ENCODE peak calls at places on chromosomes 7 and 10, in nine cellular contexts. One of them, this sample, is unnamed.

GRCh38 chr10:110387983-110388681 is 83.4 kb upstream of the SMNDC1 start:
- DNase-seq in WTC11: no peak
- DNase-seq in activated T-cell treated with anti-CD3 and anti-CD28 coated beads, Interleukin-2, amount 50 U/mL, for 4 hours: peak
- DNase-seq in T-helper 17 cell: no peak
- DNase-seq in kidney tubule cell: no peak
- DNase-seq in transverse colon: no peak
- DNase-seq in activated CD4-positive, CD25-positive, alpha-beta regulatory T cell: peak
- DNase-seq in uterus: no peak
- DNase-seq in aorta: peak
- DNase-seq in this sample: no peak

GRCh38 chr7:87451187-87451586 is 24.3 kb downstream of the ABCB4 start:
- DNase-seq in transverse colon: no peak
- DNase-seq in WTC11: no peak
- DNase-seq in activated CD4-positive, CD25-positive, alpha-beta regulatory T cell: no peak
- DNase-seq in kidney tubule cell: peak
- DNase-seq in aorta: no peak
- DNase-seq in uterus: no peak
- DNase-seq in T-helper 17 cell: no peak
- DNase-seq in activated T-cell treated with anti-CD3 and anti-CD28 coated beads, Interleukin-2, amount 50 U/mL, for 4 hours: no peak
- DNase-seq in this sample: no peak

GRCh38 chr7:102875700-102876192 is 37.1 kb upstream of the LRRC17 start:
- DNase-seq in uterus: no peak
- DNase-seq in kidney tubule cell: peak
- DNase-seq in T-helper 17 cell: no peak
- DNase-seq in aorta: no peak
- DNase-seq in activated T-cell treated with anti-CD3 and anti-CD28 coated beads, Interleukin-2, amount 50 U/mL, for 4 hours: no peak
- DNase-seq in WTC11: no peak
- DNase-seq in activated CD4-positive, CD25-positive, alpha-beta regulatory T cell: peak
- DNase-seq in transverse colon: no peak
- DNase-seq in this sample: peak

GRCh38 chr7:91800389-91800788 is 80.1 kb downstream of the MTERF1 start:
- DNase-seq in kidney tubule cell: no peak
- DNase-seq in activated T-cell treated with anti-CD3 and anti-CD28 coated beads, Interleukin-2, amount 50 U/mL, for 4 hours: no peak
- DNase-seq in aorta: no peak
- DNase-seq in WTC11: peak
- DNase-seq in activated CD4-positive, CD25-positive, alpha-beta regulatory T cell: no peak
- DNase-seq in uterus: no peak
- DNase-seq in T-helper 17 cell: no peak
- DNase-seq in transverse colon: no peak
- DNase-seq in this sample: no peak

GRCh38 chr7:33300131-33300530 is 170.8 kb downstream of the BBS9 start:
- DNase-seq in aorta: no peak
- DNase-seq in transverse colon: no peak
- DNase-seq in activated T-cell treated with anti-CD3 and anti-CD28 coated beads, Interleukin-2, amount 50 U/mL, for 4 hours: no peak
- DNase-seq in uterus: no peak
- DNase-seq in WTC11: no peak
- DNase-seq in activated CD4-positive, CD25-positive, alpha-beta regulatory T cell: no peak
- DNase-seq in T-helper 17 cell: no peak
- DNase-seq in kidney tubule cell: no peak
- DNase-seq in this sample: no peak

GRCh38 chr10:86291616-86292340 is 74.8 kb downstream of the GRID1 start:
- DNase-seq in kidney tubule cell: no peak
- DNase-seq in WTC11: peak
- DNase-seq in T-helper 17 cell: no peak
- DNase-seq in aorta: no peak
- DNase-seq in uterus: no peak
- DNase-seq in activated T-cell treated with anti-CD3 and anti-CD28 coated beads, Interleukin-2, amount 50 U/mL, for 4 hours: no peak
- DNase-seq in activated CD4-positive, CD25-positive, alpha-beta regulatory T cell: no peak
- DNase-seq in transverse colon: no peak
- DNase-seq in this sample: no peak

GRCh38 chr10:100788027-100788900 is 42.9 kb downstream of the PAX2 start:
- DNase-seq in T-helper 17 cell: no peak
- DNase-seq in WTC11: peak
- DNase-seq in kidney tubule cell: no peak
- DNase-seq in uterus: no peak
- DNase-seq in aorta: no peak
- DNase-seq in activated T-cell treated with anti-CD3 and anti-CD28 coated beads, Interleukin-2, amount 50 U/mL, for 4 hours: no peak
- DNase-seq in transverse colon: no peak
- DNase-seq in activated CD4-positive, CD25-positive, alpha-beta regulatory T cell: no peak
- DNase-seq in this sample: no peak

GRCh38 chr10:68665841-68666240 is 55.2 kb upstream of the CCAR1 start:
- DNase-seq in uterus: no peak
- DNase-seq in activated CD4-positive, CD25-positive, alpha-beta regulatory T cell: no peak
- DNase-seq in WTC11: no peak
- DNase-seq in T-helper 17 cell: no peak
- DNase-seq in kidney tubule cell: peak
- DNase-seq in activated T-cell treated with anti-CD3 and anti-CD28 coated beads, Interleukin-2, amount 50 U/mL, for 4 hours: no peak
- DNase-seq in transverse colon: no peak
- DNase-seq in aorta: no peak
- DNase-seq in this sample: no peak

GRCh38 chr10:34911661-34912205 is 96.6 kb upstream of the PARD3 start:
- DNase-seq in T-helper 17 cell: no peak
- DNase-seq in WTC11: no peak
- DNase-seq in activated T-cell treated with anti-CD3 and anti-CD28 coated beads, Interleukin-2, amount 50 U/mL, for 4 hours: no peak
- DNase-seq in activated CD4-positive, CD25-positive, alpha-beta regulatory T cell: no peak
- DNase-seq in aorta: no peak
- DNase-seq in kidney tubule cell: no peak
- DNase-seq in uterus: no peak
- DNase-seq in transverse colon: no peak
- DNase-seq in this sample: no peak

GRCh38 chr7:32569388-32570289 is 74.3 kb downstream of the AVL9 start:
- DNase-seq in activated T-cell treated with anti-CD3 and anti-CD28 coated beads, Interleukin-2, amount 50 U/mL, for 4 hours: no peak
- DNase-seq in WTC11: no peak
- DNase-seq in T-helper 17 cell: no peak
- DNase-seq in uterus: no peak
- DNase-seq in kidney tubule cell: peak
- DNase-seq in activated CD4-positive, CD25-positive, alpha-beta regulatory T cell: no peak
- DNase-seq in aorta: no peak
- DNase-seq in transverse colon: no peak
- DNase-seq in this sample: peak